ENCODE peak calls at places on chromosome 22, in seven cellular contexts. R is NAMALWA; U is activated CD4-positive, CD25-positive, alpha-beta regulatory T cell; F is activated CD8-positive, alpha-beta memory T cell treated with anti-CD3 and anti-CD28 coated beads for 4 hours; Y is NCI-H1092; W is activated CD4-positive, alpha-beta T cell treated with anti-CD3 and anti-CD28 coated beads, Interleukin-2, amount 50 U/mL, for 48 hours; V is mucosa of descending colon. O is an unnamed sample.

GRCh38 chr22:28670153-28670552 is 9.5 kb downstream of the TTC28 start:
- DNase-seq in V (no peak), F (no peak), U (no peak), R (no peak), Y (no peak), W (no peak), O (no peak)

GRCh38 chr22:23380911-23381310 is 199.2 kb downstream of the IGLL1 start:
- DNase-seq in R (no peak), U (no peak), Y (no peak), F (no peak), V (no peak), W (no peak), O (no peak)

GRCh38 chr22:22884888-22885840 is 2.5 kb upstream of the IGLL5 start:
- DNase-seq in R (peak), F (no peak), W (peak), U (no peak), Y (no peak), V (peak), O (peak)

GRCh38 chr22:43446881-43447280 is 35.1 kb downstream of the MPPED1 start:
- DNase-seq in U (no peak), W (no peak), Y (peak), R (no peak), F (no peak), V (no peak), O (peak)

GRCh38 chr22:48257690-48258065 is 1495.2 kb downstream of the TBC1D22A start:
- DNase-seq in U (no peak), F (no peak), Y (no peak), V (no peak), W (no peak), R (no peak), O (no peak)

GRCh38 chr22:36366291-36366708 is 21.5 kb downstream of the MYH9 start:
- DNase-seq in W (no peak), R (no peak), V (no peak), U (no peak), Y (no peak), F (no peak), O (peak)

GRCh38 chr22:22798232-22798616 is 89.4 kb upstream of the IGLL5 start:
- DNase-seq in Y (no peak), U (no peak), W (no peak), V (no peak), R (no peak), F (no peak), O (no peak)

GRCh38 chr22:42271906-42272305 is 1.5 kb upstream of the TCF20 start:
- DNase-seq in V (no peak), F (no peak), Y (no peak), W (no peak), U (no peak), R (no peak), O (no peak)

GRCh38 chr22:19775496-19776325 is 15.1 kb downstream of the TBX1 start:
- DNase-seq in Y (no peak), R (no peak), W (no peak), V (no peak), U (no peak), F (no peak), O (no peak)

GRCh38 chr22:28904211-28904808 is 20.9 kb downstream of the ZNRF3 start:
- DNase-seq in F (no peak), U (no peak), V (no peak), R (no peak), Y (no peak), W (no peak), O (no peak)

GRCh38 chr22:38327805-38328204 is 10.6 kb upstream of the CSNK1E start:
- DNase-seq in U (no peak), F (no peak), V (no peak), R (no peak), Y (no peak), W (no peak), O (no peak)

GRCh38 chr22:46533434-46533833 is 4.0 kb downstream of the CELSR1 start:
- DNase-seq in Y (no peak), R (no peak), W (no peak), U (no peak), F (no peak), V (no peak), O (no peak)

O was measured in H7.